ENCODE peak calls at places on chromosomes 2 and 18, in six cellular contexts. O is ELR, Y is naive B cell, G is AG08396, S is GM23248, P is cardiac muscle cell. R is an unnamed sample.

GRCh38 chr2:158686166-158686792 is 108.8 kb upstream of the DAPL1 start:
- DNase-seq in Y (no peak), O (peak; percentile 5), G (peak; percentile 19), S (peak; percentile 68), P (peak; percentile 46), R (peak; percentile 78)

GRCh38 chr2:172168917-172169346 is 66.2 kb upstream of the DLX2 start:
- DNase-seq in Y (no peak), P (peak; percentile 72), G (peak; percentile 43), O (no peak), S (peak; percentile 54), R (no peak)

GRCh38 chr2:7378642-7379041 is 461.4 kb downstream of the RNF144A start:
- DNase-seq in Y (no peak), O (no peak), G (no peak), S (no peak), P (no peak), R (peak; percentile 31)

GRCh38 chr18:48310999-48311398 is 98.2 kb downstream of the ZBTB7C start:
- DNase-seq in G (no peak), O (no peak), P (no peak), S (no peak), Y (no peak), R (no peak)

GRCh38 chr2:231017250-231017636 is 20.1 kb upstream of the C2orf72 start:
- DNase-seq in G (no peak), O (no peak), Y (no peak), P (no peak), S (no peak), R (peak; percentile 92)

GRCh38 chr2:46486441-46486840 is 7.1 kb downstream of the TMEM247 start:
- DNase-seq in S (no peak), Y (no peak), O (no peak), G (no peak), P (no peak), R (no peak)

GRCh38 chr2:40095003-40095402 is 315.9 kb upstream of the THUMPD2 start:
- DNase-seq in O (peak; percentile 72), S (peak; percentile 70), P (peak; percentile 77), Y (no peak), G (peak; percentile 12), R (no peak)

GRCh38 chr2:21819475-21819874 is 695.7 kb downstream of the TDRD15 start:
- DNase-seq in S (no peak), G (peak; percentile 20), P (peak; percentile 2), Y (no peak), O (peak; percentile 49), R (no peak)

GRCh38 chr2:69366-70344 is 23.4 kb upstream of the FAM110C start:
- DNase-seq in G (no peak), Y (no peak), P (no peak), O (no peak), S (no peak), R (no peak)

R was measured in dorsolateral prefrontal cortex.